ENCODE peak calls at places on chromosome 11, in five cellular contexts. B is foreskin fibroblast, X is coronary artery, H is ascending aorta, V is thoracic aorta. C is an unnamed sample.

GRCh38 chr11:101586965-101587364 is 3.2 kb upstream of the TRPC6 start:
- DNase-seq in V (no peak), B (no peak), X (no peak), H (no peak), C (no peak)

GRCh38 chr11:120137611-120138521 is at the start of gene TRIM29:
- DNase-seq in X (peak), V (no peak), H (peak), B (no peak), C (no peak)

GRCh38 chr11:83047515-83048225 is 24.0 kb downstream of the RAB30 start:
- DNase-seq in V (no peak), B (no peak), H (no peak), X (no peak), C (no peak)

GRCh38 chr11:39745401-39745800 is 1714.1 kb downstream of the LRRC4C start:
- DNase-seq in X (no peak), B (no peak), V (no peak), H (no peak), C (no peak)

GRCh38 chr11:115158053-115158452 is 346.2 kb downstream of the CADM1 start:
- DNase-seq in H (no peak), B (no peak), V (no peak), X (no peak), C (no peak)

GRCh38 chr11:32448232-32448631 is 12.9 kb upstream of the WT1 start:
- DNase-seq in H (no peak), V (no peak), B (no peak), X (no peak), C (no peak)

GRCh38 chr11:87889126-87889525 is 286.1 kb downstream of the RAB38 start:
- DNase-seq in H (no peak), V (no peak), B (peak), X (no peak), C (no peak)

GRCh38 chr11:116984589-116984988 is 113.6 kb downstream of the SIK3 start:
- DNase-seq in H (no peak), B (peak), X (no peak), V (no peak), C (peak)

GRCh38 chr11:103125462-103125861 is 16.2 kb downstream of the DYNC2H1 start:
- DNase-seq in B (no peak), H (no peak), X (no peak), V (no peak), C (no peak)

GRCh38 chr11:88352139-88352538 is 14.6 kb upstream of the CTSC start:
- DNase-seq in H (no peak), X (no peak), V (no peak), B (no peak), C (no peak)

GRCh38 chr11:445765-446588 is 4.1 kb upstream of the PTDSS2 start:
- DNase-seq in X (no peak), V (no peak), H (no peak), B (no peak), C (no peak)

GRCh38 chr11:46446343-46446751 is 54.8 kb upstream of the CHRM4 start:
- DNase-seq in V (no peak), X (no peak), H (no peak), B (no peak), C (peak)

GRCh38 chr11:108223449-108224149 is 732 bp downstream of the ATM start:
- DNase-seq in B (no peak), X (no peak), V (no peak), H (no peak), C (no peak)

DNA sequence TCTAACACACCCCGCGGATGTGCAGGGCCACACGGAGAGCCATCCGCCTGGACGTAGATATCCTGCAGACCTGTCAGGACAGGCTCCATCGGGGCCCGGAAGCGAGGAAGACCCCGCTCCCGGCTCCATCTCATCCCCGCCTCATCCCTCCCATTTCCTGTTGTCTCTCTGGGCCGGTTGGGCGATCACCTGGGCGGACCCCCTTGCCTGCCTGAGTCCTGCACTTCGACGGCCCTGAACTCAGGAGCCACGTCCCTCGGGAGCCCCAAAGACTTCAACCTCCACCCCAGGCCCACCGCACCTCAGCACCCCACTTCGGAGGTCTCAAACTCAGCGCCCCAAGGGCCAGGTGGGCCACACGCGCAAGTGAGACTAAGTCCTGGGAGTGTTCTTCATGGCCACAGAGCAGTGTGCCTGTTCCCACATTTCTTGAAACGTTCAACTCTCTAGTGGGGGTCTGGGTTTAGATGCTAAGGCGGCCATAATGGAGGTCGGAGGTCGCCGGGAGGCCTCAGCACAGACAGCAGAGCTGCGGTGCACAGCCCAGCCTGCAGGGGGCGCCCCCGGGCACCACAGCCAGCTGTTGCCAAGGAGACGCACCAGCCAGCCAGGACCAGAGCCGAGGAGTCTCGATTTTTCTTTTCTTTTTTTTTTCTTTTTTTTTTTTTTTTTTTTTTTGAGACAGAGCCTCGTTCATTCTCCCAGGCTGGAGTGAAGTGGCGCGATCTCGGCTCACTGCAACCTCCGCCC is 26.0 kb upstream of the FADD start:
- DNase-seq in B (no peak), H (no peak), X (no peak), V (no peak), C (no peak)
- TF ChIP-seq CTCF in B (peak), H (peak), X (peak), V (peak), C (peak)

GRCh38 chr11:72989727-72990126 is 152.4 kb downstream of the FCHSD2 start:
- DNase-seq in H (no peak), V (no peak), B (peak), X (no peak), C (no peak)
- H3K4me3 ChIP-seq in H (no peak), V (no peak), B (no peak), X (no peak), C (no peak)

GRCh38 chr11:44728085-44728410 is 1.3 kb downstream of the TSPAN18 start:
- DNase-seq in V (no peak), H (no peak), B (no peak), X (no peak), C (no peak)
- TF ChIP-seq CTCF in V (peak), H (no peak), B (no peak), X (no peak), C (no peak)

DNA sequence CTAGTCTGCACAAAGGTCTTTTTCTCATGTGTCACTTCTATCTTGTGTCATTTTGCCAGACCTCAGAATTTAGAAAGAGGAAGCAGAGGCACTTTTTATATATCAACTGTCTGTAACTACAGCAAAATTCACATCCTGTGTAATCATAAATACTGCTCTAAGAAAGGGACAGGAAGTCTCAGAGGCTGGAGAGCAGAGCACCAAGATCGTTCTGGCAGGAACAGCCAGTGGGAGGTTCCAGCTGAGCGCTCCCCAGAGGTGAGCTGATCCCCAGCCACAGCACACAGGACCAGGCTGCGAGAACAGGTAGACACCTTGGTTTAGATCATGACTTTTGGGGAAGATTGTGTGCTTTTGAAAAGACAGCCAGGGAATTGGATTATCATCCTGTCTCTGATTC is at the start of gene MS4A7:
- DNase-seq in X (no peak), V (no peak), H (no peak), B (no peak), C (no peak)
- H3K4me3 ChIP-seq in X (peak), V (peak), H (no peak), B (no peak), C (no peak)

GRCh38 chr11:69423611-69424385 is 57.7 kb upstream of the LINC01488 start:
- DNase-seq in H (no peak), X (no peak), V (no peak), B (no peak), C (no peak)

GRCh38 chr11:69422645-69423044 is 58.8 kb upstream of the LINC01488 start:
- DNase-seq in H (no peak), B (no peak), X (no peak), V (no peak), C (no peak)

GRCh38 chr11:69425444-69425843 is 56.0 kb upstream of the LINC01488 start:
- DNase-seq in H (no peak), V (no peak), B (no peak), X (no peak), C (no peak)

GRCh38 chr11:69424748-69425147 is 56.7 kb upstream of the LINC01488 start:
- DNase-seq in V (no peak), H (no peak), B (no peak), X (no peak), C (no peak)

DNA sequence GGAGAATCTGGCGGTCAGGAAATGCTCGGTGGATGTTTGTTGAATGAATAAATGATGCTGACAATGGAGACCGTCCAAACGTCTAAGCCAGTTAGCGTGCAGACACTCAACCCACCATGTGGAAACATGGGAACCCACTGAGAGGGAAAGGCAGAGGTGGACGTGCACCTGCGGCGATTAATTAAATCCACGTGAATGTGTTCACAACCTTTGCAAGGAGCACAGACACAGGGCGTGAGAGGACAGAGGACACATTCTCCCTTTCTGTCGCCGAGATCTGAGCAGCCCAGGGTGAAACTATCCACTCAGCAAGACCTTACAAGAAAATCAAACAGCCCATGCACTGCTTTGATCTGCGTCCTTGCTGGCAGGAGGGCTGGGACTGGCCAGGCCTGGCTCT is 58.3 kb upstream of the LINC01488 start:
- DNase-seq in X (no peak), H (no peak), V (no peak), B (no peak), C (no peak)
- TF ChIP-seq CTCF in X (no peak), H (no peak), V (no peak), B (no peak), C (no peak)

GRCh38 chr11:8962827-8963226 is 1.4 kb downstream of the TMEM9B start:
- DNase-seq in X (no peak), B (no peak), V (no peak), H (no peak), C (no peak)

GRCh38 chr11:8956860-8957259 is 7.4 kb downstream of the TMEM9B start:
- DNase-seq in B (no peak), V (no peak), H (no peak), X (no peak), C (no peak)

GRCh38 chr11:8963569-8964323 is 496 bp downstream of the TMEM9B start:
- DNase-seq in V (peak), B (no peak), H (peak), X (peak), C (no peak)

GRCh38 chr11:8964324-8965320 is at the start of gene TMEM9B:
- DNase-seq in B (peak), H (peak), V (peak), X (peak), C (no peak)

DNA sequence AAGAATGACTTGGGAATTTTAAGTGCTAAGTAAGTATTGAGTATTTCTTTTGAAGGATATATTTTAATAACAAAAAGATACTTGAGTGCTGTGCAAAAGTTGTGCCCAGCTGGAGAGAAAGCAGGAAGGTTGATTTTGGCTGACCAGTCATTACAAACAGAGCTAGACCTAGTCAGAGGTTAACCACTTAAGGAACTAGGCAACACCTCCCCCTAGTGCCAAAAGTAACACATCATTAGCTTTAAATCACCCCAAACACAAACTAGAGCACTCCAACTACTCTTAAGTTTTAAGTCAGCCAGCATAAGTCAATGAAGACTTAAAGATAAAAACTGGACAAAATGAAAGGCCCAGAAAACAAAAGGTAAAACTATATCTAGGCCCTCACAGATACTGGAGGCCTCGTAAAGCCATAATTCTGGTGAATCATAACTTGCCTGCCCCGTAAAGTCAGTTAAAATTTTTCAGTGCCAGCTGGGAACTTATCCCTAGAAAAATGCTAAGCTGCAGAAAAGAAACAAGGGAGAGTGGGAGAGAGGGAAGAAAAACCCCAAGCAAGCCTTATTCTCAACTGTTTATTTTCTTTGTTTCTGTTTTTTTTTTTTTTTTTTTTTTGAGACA is 4.6 kb downstream of the TMEM9B start:
- DNase-seq in B (peak), X (no peak), H (no peak), V (no peak), C (peak)
- H3K4me3 ChIP-seq in B (no peak), X (no peak), H (peak), V (peak), C (no peak)

GRCh38 chr11:65422633-65423515 is at the start of gene NEAT1:
- DNase-seq in H (peak), X (peak), V (peak), B (peak), C (peak)
- TF ChIP-seq CTCF in H (no peak), X (no peak), V (no peak), B (no peak), C (no peak)

GRCh38 chr11:77069969-77070582 is 3.3 kb downstream of the CAPN5 start:
- DNase-seq in X (no peak), V (no peak), B (no peak), H (no peak), C (no peak)
- H3K4me3 ChIP-seq in X (no peak), V (no peak), B (no peak), H (no peak), C (no peak)

GRCh38 chr11:134362192-134362901 is 30.6 kb downstream of the GLB1L2 start:
- DNase-seq in B (no peak), H (no peak), X (no peak), V (no peak), C (no peak)

GRCh38 chr11:134361241-134361640 is 29.5 kb downstream of the GLB1L2 start:
- DNase-seq in H (no peak), B (no peak), V (no peak), X (no peak), C (no peak)

GRCh38 chr11:134363161-134363560 is 31.4 kb downstream of the GLB1L2 start:
- DNase-seq in X (no peak), H (no peak), V (no peak), B (no peak), C (no peak)

GRCh38 chr11:134360050-134360835 is 28.5 kb downstream of the GLB1L2 start:
- DNase-seq in X (no peak), B (peak), H (no peak), V (no peak), C (no peak)

GRCh38 chr11:134361661-134362060 is 29.9 kb downstream of the GLB1L2 start:
- DNase-seq in H (no peak), X (no peak), B (no peak), V (no peak), C (no peak)
- TF ChIP-seq CTCF in H (no peak), X (no peak), B (no peak), V (no peak), C (no peak)